ENCODE peak calls at places on chromosomes 1 and 21, in seven cellular contexts. Z, E, P, L, I, K and C are unnamed samples. For H3K36me3 and H3K27me3, the result is how much of the 10 kb centered on the place peaks cover.

GRCh38 chr1:96233422-96233821 is 488.2 kb upstream of the PTBP2 start:
- DNase-seq in K (no peak), P (no peak), L (no peak), Z (no peak), E (no peak), I (no peak), C (no peak)

GRCh38 chr1:31423418-31423947 is 10.5 kb downstream of the SERINC2 start:
- DNase-seq in Z (no peak), P (no peak), I (no peak), L (no peak), E (no peak), K (peak), C (no peak)

GRCh38 chr1:34396042-34396441 is 219.3 kb downstream of the C1orf94 start:
- DNase-seq in P (no peak), I (no peak), K (no peak), L (no peak), Z (peak), E (no peak), C (peak)

GRCh38 chr1:82697965-82698364 is 897.2 kb downstream of the ADGRL2 start:
- DNase-seq in P (no peak), K (no peak), Z (no peak), I (no peak), L (no peak), E (no peak), C (no peak)

GRCh38 chr1:3564921-3565831 is 46.1 kb downstream of the MEGF6 start:
- DNase-seq in L (no peak), E (peak), Z (peak), P (peak), K (no peak), I (peak), C (peak)

GRCh38 chr1:89952021-89952995 is 42.6 kb upstream of the ZNF326 start:
- DNase-seq in K (no peak), I (no peak), L (no peak), E (peak), Z (peak), P (no peak), C (no peak)

GRCh38 chr1:229148041-229148671 is 122.8 kb upstream of the RAB4A start:
- DNase-seq in L (no peak), P (peak), K (peak), Z (peak), I (no peak), E (no peak), C (peak)

GRCh38 chr1:234044079-234044478 is 139.6 kb downstream of the SLC35F3 start:
- DNase-seq in E (no peak), P (no peak), L (no peak), I (no peak), Z (no peak), K (no peak), C (no peak)

GRCh38 chr1:111214884-111215283 is 12.6 kb upstream of the CHI3L2 start:
- DNase-seq in I (peak), E (no peak), P (no peak), Z (no peak), L (no peak), K (no peak), C (no peak)

GRCh38 chr1:219539645-219540254 is 73.2 kb downstream of the ZC3H11B start:
- DNase-seq in K (no peak), P (no peak), Z (no peak), E (no peak), I (no peak), L (no peak), C (no peak)

GRCh38 chr1:64482720-64483119 is 12.8 kb downstream of the CACHD1 start:
- DNase-seq in K (no peak), I (no peak), P (no peak), E (no peak), Z (no peak), L (no peak), C (no peak)

GRCh38 chr1:66309006-66309741 is 224.8 kb upstream of the SGIP1 start:
- DNase-seq in Z (no peak), I (no peak), K (no peak), P (no peak), E (no peak), L (no peak), C (no peak)

GRCh38 chr1:108107658-108108057 is 92.5 kb downstream of the SLC25A24 start:
- DNase-seq in L (no peak), I (no peak), Z (no peak), K (no peak), E (no peak), P (no peak), C (no peak)

GRCh38 chr21:32807717-32808380 is 36.3 kb upstream of the PAXBP1 start:
- DNase-seq in P (no peak), K (no peak), Z (no peak), E (peak), L (no peak), I (no peak), C (no peak)

GRCh38 chr1:171188388-171189266 is 3.5 kb downstream of the FMO2 start:
- DNase-seq in K (no peak), L (no peak), E (peak), I (peak), P (peak), Z (peak), C (peak)

GRCh38 chr21:23218667-23219066 is 2220.5 kb downstream of the NCAM2 start:
- DNase-seq in Z (no peak), L (no peak), K (no peak), P (no peak), E (no peak), I (no peak), C (no peak)

GRCh38 chr1:228394571-228395394 is 11.9 kb downstream of the TRIM11 start:
- DNase-seq in P (no peak), L (peak), Z (no peak), E (no peak), I (no peak), K (peak), C (peak)

GRCh38 chr1:14571810-14572767 is 26.4 kb upstream of the KAZN start:
- DNase-seq in P (peak), K (no peak), I (no peak), L (no peak), E (no peak), Z (peak), C (peak)

GRCh38 chr1:12174789-12175455 is 8.1 kb downstream of the TNFRSF1B start:
- DNase-seq in E (no peak), P (peak), Z (no peak), L (no peak), K (peak), I (no peak), C (peak)

GRCh38 chr21:32048353-32048752 is 175.5 kb downstream of the HUNK start:
- DNase-seq in L (no peak), K (no peak), Z (peak), P (no peak), I (no peak), E (no peak), C (peak)

GRCh38 chr1:67679691-67680090 is 5.3 kb upstream of the GADD45A start:
- DNase-seq in L (no peak), P (no peak), I (no peak), K (no peak), Z (no peak), E (no peak), C (no peak)

GRCh38 chr1:2817784-2818564 is 16.5 kb upstream of the TTC34 start:
- DNase-seq in I (no peak), Z (no peak), K (peak), L (no peak), P (no peak), E (no peak), C (no peak)

GRCh38 chr1:68384321-68384813 is 65.4 kb downstream of the RPE65 start:
- DNase-seq in P (no peak), Z (no peak), K (no peak), I (no peak), L (no peak), E (peak), C (no peak)

GRCh38 chr1:203592156-203592555 is 34.5 kb upstream of the ATP2B4 start:
- DNase-seq in I (no peak), L (no peak), Z (peak), K (no peak), P (no peak), E (no peak), C (peak)

GRCh38 chr1:65681101-65681500 is 111.6 kb upstream of the PDE4B start:
- DNase-seq in K (no peak), P (no peak), E (peak), Z (no peak), L (no peak), I (no peak), C (no peak)

GRCh38 chr1:211589782-211590721 is 11.1 kb upstream of the SLC30A1 start:
- DNase-seq in Z (no peak), P (no peak), E (peak), L (peak), K (peak), I (no peak), C (no peak)

GRCh38 chr1:189619682-189620332 is 857.9 kb downstream of the BRINP3 start:
- DNase-seq in P (no peak), Z (no peak), K (no peak), E (peak), L (no peak), I (no peak), C (no peak)

GRCh38 chr1:6519491-6519934 is 28.0 kb upstream of the PLEKHG5 start:
- DNase-seq in E (no peak), P (no peak), K (no peak), L (no peak), Z (no peak), I (no peak), C (no peak)

DNA sequence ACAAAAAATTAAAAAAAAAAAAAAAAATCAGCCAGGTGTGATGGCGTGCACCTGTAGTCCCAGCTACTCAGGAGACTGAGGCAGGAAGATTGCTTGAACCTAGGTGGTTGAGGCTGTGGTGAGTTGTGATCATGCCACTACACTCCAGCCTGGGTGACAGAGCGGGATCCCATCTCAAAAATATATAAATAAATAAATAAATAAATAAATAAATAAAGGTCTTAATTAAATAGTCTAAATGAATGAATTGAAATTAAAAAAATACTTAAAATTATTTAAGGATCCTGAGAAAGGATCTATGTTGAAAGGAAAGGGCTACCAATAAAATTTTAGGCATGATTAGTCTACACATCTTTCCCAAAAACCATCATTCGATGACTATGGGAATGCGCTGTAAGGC is 67.4 kb upstream of the HP1BP3 start:
- DNase-seq in K (no peak), Z (no peak), I (no peak), E (no peak), L (no peak), P (no peak), C (no peak)
- H3K36me3 ChIP-seq in K (under half), Z (under half), I (under half), E (under half), L (half or more), P (under half), C (under half)

GRCh38 chr21:45405271-45405818 is 380 bp downstream of the COL18A1 start:
- DNase-seq in I (no peak), Z (no peak), P (peak), E (no peak), L (no peak), K (peak), C (peak)
- H3K4me3 ChIP-seq in I (no peak), Z (peak), P (peak), E (peak), L (peak), K (peak), C (peak)

GRCh38 chr1:186374313-186375151 is 521 bp downstream of the TPR start:
- DNase-seq in K (no peak), P (peak), L (no peak), I (peak), Z (peak), E (peak), C (peak)

GRCh38 chr1:186375152-186375928 is at the start of the genes ODR4 and TPR:
- DNase-seq in I (peak), E (peak), L (peak), Z (peak), K (peak), P (peak), C (peak)

GRCh38 chr1:186375929-186376330 is 292 bp downstream of the ODR4 start:
- DNase-seq in P (no peak), I (no peak), L (no peak), E (no peak), Z (no peak), K (no peak), C (peak)
- H3K27me3 ChIP-seq in P (under half), I (under half), L (under half), E (under half), Z (under half), K (under half), C (under half)

DNA sequence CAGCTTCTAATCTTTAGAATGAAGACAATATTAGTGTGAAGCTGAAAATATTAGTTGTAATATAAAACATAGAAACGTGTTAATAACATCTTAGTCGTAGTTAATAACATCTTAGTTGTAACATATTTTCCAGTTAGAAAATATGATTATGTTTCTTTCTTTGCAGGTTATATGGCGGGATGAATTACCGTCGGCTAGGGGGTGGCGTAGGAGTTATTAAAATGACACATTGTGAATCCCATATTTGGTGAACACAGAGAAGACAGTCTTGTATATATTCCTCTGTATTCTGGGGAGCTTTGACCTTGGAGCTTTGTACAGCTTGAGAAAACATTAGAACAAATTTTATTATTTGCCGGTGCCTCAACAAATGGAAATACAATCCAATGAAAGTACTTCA is 39.5 kb upstream of the DARS2 start:
- DNase-seq in P (no peak), I (no peak), K (no peak), E (no peak), L (no peak), Z (no peak), C (no peak)
- H3K36me3 ChIP-seq in P (half or more), I (under half), K (under half), E (under half), L (half or more), Z (under half), C (under half)